ENCODE peak calls at places on chromosome 12, in eight cellular contexts. T is kidney, U is esophagus squamous epithelium, F is coronary artery, I is astrocyte, X is stomach, O is IMR-90, A is hepatocyte. V is an unnamed sample.

GRCh38 chr12:125633686-125634085 is 568.5 kb downstream of the AACS start:
- DNase-seq in O (no peak), T (no peak), F (no peak), I (no peak), X (peak), U (no peak), A (no peak), V (no peak)

GRCh38 chr12:81644503-81644902 is 114.6 kb downstream of the PPFIA2 start:
- DNase-seq in F (no peak), O (peak), T (no peak), I (peak), X (no peak), A (peak), U (no peak), V (no peak)

GRCh38 chr12:115357681-115358080 is 673.7 kb upstream of the TBX3 start:
- DNase-seq in A (no peak), X (no peak), T (no peak), F (no peak), I (no peak), U (no peak), O (no peak), V (no peak)

GRCh38 chr12:118334939-118335567 is 37.7 kb downstream of the TAOK3 start:
- DNase-seq in U (no peak), T (no peak), A (no peak), F (no peak), O (no peak), X (no peak), I (peak), V (no peak)

GRCh38 chr12:91413591-91413990 is 231.0 kb upstream of the DCN start:
- DNase-seq in T (no peak), F (no peak), I (peak), X (no peak), U (no peak), O (no peak), A (peak), V (no peak)

GRCh38 chr12:98373982-98374381 is 141.4 kb upstream of the TMPO start:
- DNase-seq in U (no peak), O (no peak), A (no peak), X (no peak), F (no peak), T (no peak), I (no peak), V (no peak)

GRCh38 chr12:8644345-8645248 is 18.0 kb downstream of the MFAP5 start:
- DNase-seq in I (no peak), O (no peak), T (no peak), X (no peak), U (no peak), A (no peak), F (no peak), V (no peak)

GRCh38 chr12:5114436-5114835 is 70.8 kb downstream of the KCNA5 start:
- DNase-seq in X (no peak), I (no peak), A (no peak), O (peak), F (no peak), U (no peak), T (no peak), V (no peak)

GRCh38 chr12:15629108-15629507 is 160.1 kb downstream of the EPS8 start:
- DNase-seq in T (peak), A (peak), O (peak), I (peak), F (peak), U (no peak), X (peak), V (no peak)

GRCh38 chr12:66398931-66399625 is 96.8 kb downstream of the HELB start:
- DNase-seq in A (no peak), T (no peak), U (no peak), X (no peak), F (no peak), I (peak), O (peak), V (no peak)

GRCh38 chr12:25583545-25583944 is 30.5 kb upstream of the LMNTD1 start:
- DNase-seq in U (no peak), T (no peak), X (no peak), O (peak), I (peak), A (peak), F (no peak), V (no peak)

GRCh38 chr12:67434653-67435375 is 165.7 kb downstream of the CAND1 start:
- DNase-seq in O (peak), X (no peak), F (no peak), A (peak), T (no peak), I (peak), U (no peak), V (no peak)

GRCh38 chr12:68349921-68350606 is 17.9 kb upstream of the MDM1 start:
- DNase-seq in U (no peak), I (no peak), F (no peak), A (no peak), O (no peak), X (no peak), T (no peak), V (no peak)

GRCh38 chr12:64480148-64480547 is 28.2 kb downstream of the TBK1 start:
- DNase-seq in U (no peak), I (peak), O (peak), X (no peak), T (no peak), F (no peak), A (no peak), V (no peak)

GRCh38 chr12:94925206-94925605 is 78.3 kb downstream of the NDUFA12 start:
- DNase-seq in I (no peak), X (no peak), A (no peak), U (no peak), F (no peak), O (no peak), T (no peak), V (no peak)

GRCh38 chr12:53560386-53560785 is 53.1 kb upstream of the NPFF start:
- DNase-seq in U (no peak), F (no peak), A (no peak), O (peak), T (no peak), I (peak), X (no peak), V (no peak)

GRCh38 chr12:55724940-55725309 is 3.9 kb downstream of the CD63 start:
- DNase-seq in F (no peak), O (no peak), A (no peak), T (no peak), X (no peak), I (no peak), U (no peak), V (no peak)

GRCh38 chr12:9750276-9751203 is 10.2 kb downstream of the CD69 start:
- DNase-seq in F (no peak), A (peak), X (no peak), U (no peak), O (peak), I (peak), T (peak), V (no peak)

GRCh38 chr12:64318605-64319004 is 72.0 kb downstream of the C12orf56 start:
- DNase-seq in A (peak), F (no peak), U (no peak), T (no peak), O (peak), I (no peak), X (no peak), V (no peak)

GRCh38 chr12:89450922-89451321 is 73.7 kb downstream of the GALNT4 start:
- DNase-seq in F (no peak), A (no peak), X (no peak), T (no peak), O (peak), U (no peak), I (peak), V (no peak)

GRCh38 chr12:12384601-12385321 is 27.9 kb downstream of the BORCS5 start:
- DNase-seq in A (peak), F (no peak), U (no peak), I (no peak), T (no peak), O (no peak), X (no peak), V (no peak)

GRCh38 chr12:118190266-118190665 is 54.3 kb downstream of the PEBP1 start:
- DNase-seq in U (no peak), F (no peak), I (peak), O (peak), T (no peak), X (no peak), A (peak), V (no peak)

GRCh38 chr12:119153477-119154434 is 25.0 kb upstream of the HSPB8 start:
- DNase-seq in O (peak), I (no peak), A (peak), X (peak), T (peak), F (no peak), U (no peak), V (no peak)

GRCh38 chr12:132486168-132486567 is 3.8 kb upstream of the FBRSL1 start:
- DNase-seq in F (no peak), X (no peak), T (peak), A (no peak), U (no peak), I (no peak), O (no peak), V (no peak)

GRCh38 chr12:130655881-130656280 is 60.2 kb downstream of the RIMBP2 start:
- DNase-seq in A (no peak), T (peak), O (no peak), X (no peak), U (no peak), I (no peak), F (no peak), V (no peak)

GRCh38 chr12:122867701-122868461 is 28.0 kb downstream of the VPS37B start:
- DNase-seq in U (no peak), F (no peak), X (peak), T (peak), A (no peak), I (no peak), O (no peak), V (no peak)

GRCh38 chr12:39341761-39342160 is 101.2 kb downstream of the KIF21A start:
- DNase-seq in A (no peak), O (no peak), U (no peak), T (no peak), X (no peak), F (no peak), I (no peak), V (no peak)

GRCh38 chr12:12859690-12860089 is 31.7 kb upstream of the GPRC5A start:
- DNase-seq in T (no peak), I (peak), X (no peak), F (no peak), A (no peak), O (peak), U (no peak), V (no peak)

GRCh38 chr12:91381309-91381804 is 198.7 kb upstream of the DCN start:
- DNase-seq in I (peak), T (peak), U (no peak), A (peak), F (no peak), O (peak), X (peak), V (no peak)

GRCh38 chr12:112176321-112177010 is 51.1 kb downstream of the TRAFD1 start:
- DNase-seq in I (no peak), T (peak), A (no peak), O (no peak), X (no peak), F (no peak), U (no peak), V (no peak)

GRCh38 chr12:47709277-47710048 is 3.6 kb upstream of the RPAP3 start:
- DNase-seq in O (peak), T (no peak), X (no peak), U (no peak), F (no peak), A (no peak), I (no peak), V (no peak)

GRCh38 chr12:88325076-88325827 is 183.1 kb downstream of the TMTC3 start:
- DNase-seq in U (no peak), X (no peak), O (peak), F (no peak), T (no peak), I (peak), A (peak), V (no peak)

GRCh38 chr12:104866286-104866685 is 91.8 kb downstream of the SLC41A2 start:
- DNase-seq in O (peak), U (no peak), A (no peak), T (no peak), X (no peak), F (no peak), I (peak), V (no peak)

DNA sequence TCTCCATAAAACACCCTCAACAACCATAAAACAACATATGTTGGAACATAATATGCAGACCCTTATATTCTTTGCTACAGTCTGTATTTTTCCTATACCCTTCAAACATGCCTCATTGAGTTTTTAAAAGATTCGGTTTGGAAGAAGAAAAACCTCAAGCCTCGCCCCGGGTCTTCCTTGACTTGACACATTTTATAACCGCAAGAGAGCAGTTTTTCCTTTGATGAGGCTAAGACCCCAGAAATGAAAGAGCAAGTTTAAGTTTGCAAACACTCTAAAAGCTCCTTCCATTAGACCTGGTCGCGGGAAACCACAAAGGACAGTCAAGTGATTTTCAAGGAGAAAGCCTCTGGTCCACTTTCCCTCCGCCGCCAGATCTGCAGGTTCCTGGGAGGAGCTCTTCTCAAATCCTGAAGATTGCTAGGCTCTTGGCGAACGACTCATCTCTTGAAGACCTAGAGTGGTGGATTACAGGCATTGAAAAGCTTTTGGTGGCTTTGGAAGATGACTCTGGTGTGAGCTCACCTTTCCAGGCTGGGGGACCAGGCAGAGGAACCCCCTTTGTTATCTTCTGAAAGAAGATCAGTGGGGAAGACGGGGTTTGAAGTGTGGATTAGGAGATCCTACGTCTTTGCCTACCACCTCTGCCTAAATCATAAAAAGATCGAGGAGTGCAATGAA is at the start of gene ASCL4:
- DNase-seq in U (no peak), I (no peak), X (no peak), T (no peak), F (no peak), O (no peak), A (no peak), V (no peak)
- H3K4me3 ChIP-seq in U (no peak), I (no peak), X (peak), T (no peak), F (peak), O (no peak), A (no peak), V (no peak)

DNA sequence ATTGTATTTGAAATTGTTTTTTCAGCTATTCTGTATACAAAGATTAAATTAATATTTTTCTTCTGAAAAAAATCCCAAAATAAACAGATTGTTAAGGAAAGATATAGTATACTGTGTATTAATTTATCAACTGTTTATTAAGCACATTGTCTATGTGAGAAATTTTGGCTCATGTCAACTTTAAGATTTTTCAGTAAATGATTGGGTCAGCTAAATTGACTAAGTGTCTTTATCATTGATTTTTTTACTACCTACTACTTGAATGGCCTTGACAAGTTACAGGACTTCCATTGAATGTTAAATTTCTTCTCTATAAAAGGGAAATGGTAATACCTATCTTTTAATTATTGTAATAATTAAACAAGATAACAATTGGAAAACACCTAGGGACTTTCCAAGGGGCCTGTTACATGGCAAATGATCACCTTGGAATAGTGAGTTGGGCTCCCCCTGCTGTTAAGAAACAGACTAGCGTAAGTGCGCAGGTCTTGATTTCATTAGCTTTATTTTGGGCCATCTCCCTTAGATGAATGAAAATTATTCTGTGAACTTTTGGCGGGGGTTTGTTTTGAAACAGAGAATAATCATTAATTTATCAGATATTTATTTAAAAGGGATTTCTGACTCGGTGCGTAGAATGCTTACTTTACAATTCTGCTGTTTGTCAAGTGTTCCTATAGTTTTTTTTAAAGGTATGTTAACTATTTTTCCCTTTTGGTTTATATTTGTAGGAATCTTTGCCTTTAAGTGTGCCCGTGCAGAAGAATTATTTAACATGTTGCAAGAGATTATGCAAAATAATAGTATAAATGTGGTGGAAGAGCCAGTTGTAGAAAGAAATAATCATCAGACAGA is 14.5 kb upstream of the CCT2 start:
- DNase-seq in U (no peak), O (peak), A (peak), T (no peak), X (peak), I (peak), F (no peak), V (no peak)
- H3K27ac ChIP-seq in U (no peak), O (no peak), A (no peak), T (no peak), X (no peak), I (peak), F (no peak), V (no peak)

DNA sequence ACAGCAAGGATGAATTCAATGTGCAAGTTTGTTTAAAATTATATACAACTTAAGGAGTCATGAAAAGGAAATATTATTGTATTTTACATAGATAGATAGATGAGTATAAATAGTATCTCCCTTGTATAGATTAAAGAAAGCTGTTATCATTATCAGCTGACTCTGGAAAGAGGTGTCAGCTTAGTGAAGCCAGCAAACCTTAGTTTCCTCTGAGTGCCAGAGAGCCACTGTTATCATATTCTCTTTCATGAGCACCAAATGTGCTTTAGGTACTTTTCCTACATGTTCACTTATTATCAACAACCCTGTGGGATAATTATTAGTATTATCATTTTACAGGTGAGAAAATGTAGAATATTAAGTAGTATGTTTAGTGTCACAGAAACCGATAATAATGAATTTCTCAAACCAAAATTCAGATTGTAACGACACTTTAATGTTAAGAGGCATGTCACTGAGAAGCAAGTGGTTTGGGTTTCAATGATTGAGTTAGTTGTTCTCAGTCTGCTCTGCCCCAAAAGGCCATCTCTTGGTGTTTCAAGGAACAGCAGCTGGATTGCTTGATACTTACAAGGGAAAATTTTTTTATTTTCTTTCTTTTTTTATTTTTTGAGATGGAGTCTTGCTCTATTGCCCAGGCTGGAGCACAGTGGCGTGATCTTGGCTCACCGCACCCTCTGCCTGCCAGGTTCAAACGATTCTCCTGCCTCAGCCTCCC is 53.7 kb downstream of the PLEKHA5 start:
- DNase-seq in F (no peak), I (no peak), T (no peak), O (peak), U (no peak), A (peak), X (no peak), V (no peak)
- TF ChIP-seq CTCF in F (no peak), I (peak), T (peak), O (peak), U (no peak), A (peak), X (no peak), V (no peak)

DNA sequence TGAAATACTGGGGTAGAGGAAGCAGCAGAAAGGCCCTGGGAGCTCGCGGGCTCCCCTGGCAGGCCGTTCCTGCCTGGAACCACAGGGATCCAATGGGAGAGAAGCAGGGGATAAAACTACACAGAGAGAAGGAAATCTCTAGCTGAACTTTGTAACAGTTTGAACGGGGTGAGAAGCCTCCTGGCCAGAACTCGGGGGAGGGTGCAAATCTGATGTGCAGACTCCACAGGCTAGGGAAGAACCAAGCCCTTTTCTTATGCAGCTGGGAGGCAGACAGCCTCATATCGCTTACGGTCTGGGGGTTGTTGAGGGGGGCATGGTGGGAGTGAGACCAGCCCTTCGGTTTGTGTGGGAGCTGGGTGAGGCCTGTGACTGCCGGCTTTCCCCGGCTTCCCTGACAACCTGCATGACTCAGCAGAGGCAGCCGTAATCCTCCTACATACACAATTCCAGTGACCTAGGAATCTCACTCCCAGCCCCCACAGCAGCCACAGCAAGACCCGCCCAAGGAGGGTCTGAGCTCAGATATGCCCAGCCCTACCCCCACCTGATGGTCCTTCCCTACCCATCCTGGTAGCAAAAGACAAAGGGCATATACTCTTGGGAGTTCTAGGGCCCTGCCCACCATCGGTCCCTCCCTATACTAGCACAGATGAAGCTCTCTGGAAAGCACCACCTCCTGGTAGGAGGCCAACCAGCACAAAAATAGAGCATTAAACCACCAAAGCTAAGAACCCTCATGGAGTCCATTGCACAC is 143.0 kb downstream of the TMTC1 start:
- DNase-seq in T (no peak), F (no peak), A (peak), O (peak), I (peak), U (no peak), X (no peak), V (no peak)
- H3K4me3 ChIP-seq in T (peak), F (peak), A (no peak), O (no peak), I (no peak), U (no peak), X (no peak), V (no peak)

GRCh38 chr12:106292339-106292738 is 10.2 kb upstream of the TCP11L2 start:
- DNase-seq in T (no peak), A (no peak), O (no peak), X (no peak), I (no peak), U (no peak), F (no peak), V (no peak)

GRCh38 chr12:106289196-106289681 is 13.3 kb upstream of the TCP11L2 start:
- DNase-seq in F (no peak), O (peak), T (no peak), X (no peak), I (peak), A (no peak), U (no peak), V (no peak)

GRCh38 chr12:106288510-106289195 is 13.9 kb upstream of the TCP11L2 start:
- DNase-seq in X (no peak), U (no peak), O (peak), T (no peak), I (peak), F (no peak), A (peak), V (no peak)

GRCh38 chr12:106290666-106291065 is 11.9 kb upstream of the TCP11L2 start:
- DNase-seq in A (no peak), U (no peak), I (no peak), T (no peak), F (no peak), O (no peak), X (no peak), V (no peak)

GRCh38 chr12:106291342-106291741 is 11.2 kb upstream of the TCP11L2 start:
- DNase-seq in X (no peak), U (no peak), A (no peak), F (no peak), I (no peak), O (no peak), T (no peak), V (no peak)
- H3K27ac ChIP-seq in X (peak), U (no peak), A (peak), F (no peak), I (no peak), O (no peak), T (no peak), V (no peak)

GRCh38 chr12:7101694-7102131 is 7.3 kb downstream of the C1RL start:
- DNase-seq in T (no peak), X (no peak), U (no peak), A (no peak), I (no peak), F (no peak), O (no peak), V (no peak)
- TF ChIP-seq CTCF in T (no peak), X (no peak), U (no peak), A (no peak), I (no peak), F (no peak), O (no peak), V (no peak)

V was measured in vagina.